ENCODE peak calls at places on chromosomes 2 and 18, in seven cellular contexts. One of them, this sample, is unnamed.

GRCh38 chr2:226649871-226650660 is 149.6 kb downstream of the IRS1 start:
- DNase-seq in fibroblast of lung: peak; percentile 99
- DNase-seq in neuronal stem cell: peak; percentile 15
- DNase-seq in IMR-90: peak; percentile 98
- DNase-seq in keratinocyte: peak; percentile 94
- DNase-seq in HCT116: peak; percentile 97
- DNase-seq in trophoblast cell: no peak
- DNase-seq in this sample: no peak

GRCh38 chr2:147515213-147515612 is 329.6 kb upstream of the ACVR2A start:
- DNase-seq in HCT116: no peak
- DNase-seq in trophoblast cell: no peak
- DNase-seq in fibroblast of lung: no peak
- DNase-seq in IMR-90: no peak
- DNase-seq in neuronal stem cell: no peak
- DNase-seq in keratinocyte: no peak
- DNase-seq in this sample: no peak

GRCh38 chr2:37349376-37349775 is 4.9 kb downstream of the QPCT start:
- DNase-seq in fibroblast of lung: no peak
- DNase-seq in neuronal stem cell: no peak
- DNase-seq in HCT116: no peak
- DNase-seq in trophoblast cell: peak; percentile 58
- DNase-seq in IMR-90: no peak
- DNase-seq in keratinocyte: no peak
- DNase-seq in this sample: no peak

GRCh38 chr2:149860276-149860921 is 272.8 kb upstream of the MMADHC start:
- DNase-seq in fibroblast of lung: peak; percentile 99
- DNase-seq in neuronal stem cell: no peak
- DNase-seq in IMR-90: peak; percentile 92
- DNase-seq in trophoblast cell: no peak
- DNase-seq in HCT116: no peak
- DNase-seq in keratinocyte: no peak
- DNase-seq in this sample: no peak

GRCh38 chr2:136162438-136162837 is 44.5 kb upstream of the CXCR4 start:
- DNase-seq in fibroblast of lung: no peak
- DNase-seq in trophoblast cell: no peak
- DNase-seq in IMR-90: no peak
- DNase-seq in keratinocyte: no peak
- DNase-seq in HCT116: no peak
- DNase-seq in neuronal stem cell: no peak
- DNase-seq in this sample: no peak

GRCh38 chr18:2413352-2413751 is 158.0 kb downstream of the METTL4 start:
- DNase-seq in fibroblast of lung: no peak
- DNase-seq in trophoblast cell: peak; percentile 33
- DNase-seq in HCT116: no peak
- DNase-seq in keratinocyte: no peak
- DNase-seq in neuronal stem cell: no peak
- DNase-seq in IMR-90: no peak
- DNase-seq in this sample: no peak

GRCh38 chr18:54052732-54053131 is 171.7 kb downstream of the MBD2 start:
- DNase-seq in fibroblast of lung: no peak
- DNase-seq in HCT116: no peak
- DNase-seq in keratinocyte: no peak
- DNase-seq in trophoblast cell: no peak
- DNase-seq in neuronal stem cell: no peak
- DNase-seq in IMR-90: no peak
- DNase-seq in this sample: no peak

GRCh38 chr18:44654555-44654954 is 26.1 kb upstream of the SETBP1 start:
- DNase-seq in keratinocyte: no peak
- DNase-seq in HCT116: no peak
- DNase-seq in trophoblast cell: peak; percentile 75
- DNase-seq in neuronal stem cell: no peak
- DNase-seq in fibroblast of lung: peak; percentile 93
- DNase-seq in IMR-90: peak; percentile 45
- DNase-seq in this sample: no peak

GRCh38 chr2:5560981-5561380 is 131.2 kb upstream of the SOX11 start:
- DNase-seq in keratinocyte: no peak
- DNase-seq in fibroblast of lung: peak; percentile 96
- DNase-seq in trophoblast cell: no peak
- DNase-seq in neuronal stem cell: no peak
- DNase-seq in IMR-90: peak; percentile 83
- DNase-seq in HCT116: no peak
- DNase-seq in this sample: no peak

GRCh38 chr2:179932786-179933185 is 71.4 kb upstream of the ZNF385B start:
- DNase-seq in fibroblast of lung: peak; percentile 27
- DNase-seq in neuronal stem cell: no peak
- DNase-seq in trophoblast cell: no peak
- DNase-seq in IMR-90: no peak
- DNase-seq in keratinocyte: no peak
- DNase-seq in HCT116: no peak
- DNase-seq in this sample: no peak

GRCh38 chr2:25483584-25484266 is 142.0 kb upstream of the DNMT3A start:
- DNase-seq in fibroblast of lung: no peak
- DNase-seq in neuronal stem cell: no peak
- DNase-seq in IMR-90: no peak
- DNase-seq in HCT116: no peak
- DNase-seq in trophoblast cell: peak; percentile 28
- DNase-seq in keratinocyte: no peak
- DNase-seq in this sample: peak; percentile 53

GRCh38 chr2:224666951-224667553 is 49.1 kb downstream of the CCDC195 start:
- DNase-seq in neuronal stem cell: no peak
- DNase-seq in HCT116: no peak
- DNase-seq in fibroblast of lung: no peak
- DNase-seq in keratinocyte: no peak
- DNase-seq in trophoblast cell: no peak
- DNase-seq in IMR-90: no peak
- DNase-seq in this sample: peak; percentile 62
- H3K4me3 ChIP-seq in neuronal stem cell: no peak overlapping the region
- H3K4me3 ChIP-seq in HCT116: no peak overlapping the region
- H3K4me3 ChIP-seq in fibroblast of lung: no peak overlapping the region
- H3K4me3 ChIP-seq in keratinocyte: no peak overlapping the region
- H3K4me3 ChIP-seq in trophoblast cell: no peak overlapping the region
- H3K4me3 ChIP-seq in IMR-90: no peak overlapping the region
- H3K4me3 ChIP-seq in this sample: no peak overlapping the region

GRCh38 chr18:79395308-79395640 is 456 bp upstream of the NFATC1 start:
- DNase-seq in fibroblast of lung: no peak
- DNase-seq in trophoblast cell: no peak
- DNase-seq in neuronal stem cell: no peak
- DNase-seq in keratinocyte: no peak
- DNase-seq in IMR-90: no peak
- DNase-seq in HCT116: no peak
- DNase-seq in this sample: no peak
- H3K4me2 ChIP-seq in fibroblast of lung: no peak overlapping the region
- H3K4me2 ChIP-seq in trophoblast cell: peak overlapping the region; percentile 69
- H3K4me2 ChIP-seq in neuronal stem cell: no peak overlapping the region
- H3K4me2 ChIP-seq in keratinocyte: no peak overlapping the region
- H3K4me2 ChIP-seq in IMR-90: no peak overlapping the region
- H3K4me2 ChIP-seq in HCT116: peak overlapping the region; percentile 87
- H3K4me2 ChIP-seq in this sample: peak overlapping the region; percentile 76

DNA sequence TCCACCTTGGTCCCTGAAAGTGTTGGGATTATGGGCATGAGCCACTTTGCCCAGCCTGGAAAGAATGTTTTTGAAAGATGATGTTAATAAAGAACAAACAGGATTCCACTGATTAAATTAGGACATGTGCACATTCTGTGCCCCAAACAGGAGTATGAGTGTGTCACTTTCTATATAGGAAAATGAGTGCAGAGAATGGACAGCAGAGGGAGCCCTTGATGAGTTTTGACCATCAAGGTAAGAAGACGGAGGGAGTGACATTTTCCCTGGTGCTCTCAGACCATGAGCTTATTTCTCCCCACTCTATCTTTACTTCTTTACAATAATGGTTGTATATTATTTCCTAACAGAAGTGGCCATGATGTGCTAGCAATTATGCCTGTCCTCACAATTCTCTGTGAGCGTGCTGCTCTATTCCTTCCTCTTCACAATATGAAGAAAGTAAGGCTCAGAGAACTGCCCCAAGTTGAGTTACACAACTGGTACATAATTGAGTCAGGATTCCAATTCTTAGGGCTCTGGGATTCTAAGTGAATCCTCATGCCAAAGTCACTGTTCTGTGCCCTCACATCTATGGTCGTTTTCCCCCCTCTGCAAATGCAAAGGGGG is 20.6 kb downstream of the RPL37A start:
- DNase-seq in trophoblast cell: peak; percentile 88
- DNase-seq in fibroblast of lung: peak; percentile 75
- DNase-seq in IMR-90: peak; percentile 89
- DNase-seq in neuronal stem cell: peak; percentile 64
- DNase-seq in keratinocyte: no peak
- DNase-seq in HCT116: peak; percentile 67
- DNase-seq in this sample: peak; percentile 87
- H3K9ac ChIP-seq in trophoblast cell: no peak overlapping the region
- H3K9ac ChIP-seq in fibroblast of lung: no peak overlapping the region
- H3K9ac ChIP-seq in IMR-90: no peak overlapping the region
- H3K9ac ChIP-seq in neuronal stem cell: no peak overlapping the region
- H3K9ac ChIP-seq in keratinocyte: no peak overlapping the region
- H3K9ac ChIP-seq in HCT116: no peak overlapping the region
- H3K9ac ChIP-seq in this sample: no peak overlapping the region

DNA sequence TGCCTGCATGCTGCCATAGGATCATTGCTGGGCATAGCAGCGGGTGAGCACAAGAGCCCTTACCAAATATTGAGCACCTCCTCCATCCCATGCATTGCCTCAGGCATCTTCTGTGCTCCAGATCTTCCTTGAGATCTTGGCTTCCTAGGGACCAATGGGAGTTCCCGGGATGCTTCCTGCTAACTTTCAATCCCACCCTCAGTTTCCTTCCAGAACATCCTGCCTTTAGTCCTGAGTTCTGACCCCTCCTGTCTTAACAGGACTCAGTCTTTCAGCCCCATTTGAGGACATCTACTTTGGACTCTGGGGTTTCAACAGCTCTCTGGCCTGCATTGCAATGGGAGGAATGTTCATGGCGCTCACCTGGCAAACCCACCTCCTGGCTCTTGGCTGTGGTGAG is 15.3 kb downstream of the SLC14A1 start:
- DNase-seq in trophoblast cell: no peak
- DNase-seq in HCT116: no peak
- DNase-seq in fibroblast of lung: no peak
- DNase-seq in IMR-90: no peak
- DNase-seq in neuronal stem cell: no peak
- DNase-seq in keratinocyte: no peak
- DNase-seq in this sample: no peak
- H3K4me3 ChIP-seq in trophoblast cell: no peak overlapping the region
- H3K4me3 ChIP-seq in HCT116: no peak overlapping the region
- H3K4me3 ChIP-seq in fibroblast of lung: no peak overlapping the region
- H3K4me3 ChIP-seq in IMR-90: no peak overlapping the region
- H3K4me3 ChIP-seq in neuronal stem cell: no peak overlapping the region
- H3K4me3 ChIP-seq in keratinocyte: no peak overlapping the region
- H3K4me3 ChIP-seq in this sample: no peak overlapping the region

GRCh38 chr2:164703915-164704706 is 82.8 kb upstream of the GRB14 start:
- DNase-seq in IMR-90: no peak
- DNase-seq in keratinocyte: no peak
- DNase-seq in trophoblast cell: no peak
- DNase-seq in fibroblast of lung: no peak
- DNase-seq in HCT116: no peak
- DNase-seq in neuronal stem cell: no peak
- DNase-seq in this sample: no peak

GRCh38 chr2:164701565-164701964 is 80.3 kb upstream of the GRB14 start:
- DNase-seq in trophoblast cell: no peak
- DNase-seq in fibroblast of lung: no peak
- DNase-seq in IMR-90: no peak
- DNase-seq in keratinocyte: no peak
- DNase-seq in HCT116: no peak
- DNase-seq in neuronal stem cell: no peak
- DNase-seq in this sample: no peak

GRCh38 chr2:164697688-164698290 is 76.5 kb upstream of the GRB14 start:
- DNase-seq in fibroblast of lung: no peak
- DNase-seq in keratinocyte: no peak
- DNase-seq in HCT116: peak; percentile 6
- DNase-seq in IMR-90: no peak
- DNase-seq in neuronal stem cell: no peak
- DNase-seq in trophoblast cell: peak; percentile 49
- DNase-seq in this sample: peak; percentile 60

GRCh38 chr2:164696634-164697033 is 75.4 kb upstream of the GRB14 start:
- DNase-seq in fibroblast of lung: no peak
- DNase-seq in trophoblast cell: no peak
- DNase-seq in neuronal stem cell: no peak
- DNase-seq in HCT116: no peak
- DNase-seq in keratinocyte: no peak
- DNase-seq in IMR-90: no peak
- DNase-seq in this sample: no peak

GRCh38 chr2:164700390-164700789 is 79.1 kb upstream of the GRB14 start:
- DNase-seq in fibroblast of lung: peak; percentile 39
- DNase-seq in HCT116: no peak
- DNase-seq in keratinocyte: no peak
- DNase-seq in IMR-90: peak; percentile 22
- DNase-seq in trophoblast cell: no peak
- DNase-seq in neuronal stem cell: no peak
- DNase-seq in this sample: no peak
- H3K4me2 ChIP-seq in fibroblast of lung: no peak overlapping the region
- H3K4me2 ChIP-seq in HCT116: no peak overlapping the region
- H3K4me2 ChIP-seq in keratinocyte: no peak overlapping the region
- H3K4me2 ChIP-seq in IMR-90: no peak overlapping the region
- H3K4me2 ChIP-seq in trophoblast cell: no peak overlapping the region
- H3K4me2 ChIP-seq in neuronal stem cell: no peak overlapping the region
- H3K4me2 ChIP-seq in this sample: no peak overlapping the region

This sample was measured in Karpas-422.